ENCODE peak calls at places on chromosomes 11 and 22, in five cellular contexts. K is mesendoderm; B is tibial artery; V is neural progenitor cell; A is CD8-positive, alpha-beta memory T cell. Y is an unnamed sample.

GRCh38 chr11:123702137-123702536 is 39.3 kb downstream of the ZNF202 start:
- DNase-seq in K (no peak), B (no peak), V (no peak), A (no peak), Y (no peak)

GRCh38 chr11:77590194-77590591 is 440 bp downstream of the AQP11 start:
- DNase-seq in K (peak), B (peak), V (peak), A (no peak), Y (no peak)

GRCh38 chr11:78234006-78234405 is 45.3 kb downstream of the USP35 start:
- DNase-seq in K (peak), B (no peak), V (no peak), A (no peak), Y (no peak)

GRCh38 chr11:48170840-48171233 is 45.8 kb upstream of the OR4B1 start:
- DNase-seq in K (no peak), B (no peak), V (no peak), A (no peak), Y (no peak)

GRCh38 chr11:120331301-120331966 is 4.8 kb upstream of the ARHGEF12 start:
- DNase-seq in K (no peak), B (no peak), V (no peak), A (no peak), Y (no peak)

GRCh38 chr22:25741692-25742626 is at the start of gene MYO18B:
- DNase-seq in K (peak), B (peak), V (no peak), A (no peak), Y (no peak)

GRCh38 chr11:20070459-20070858 is 89.8 kb downstream of the DBX1 start:
- DNase-seq in K (no peak), B (no peak), V (no peak), A (no peak), Y (no peak)

GRCh38 chr22:49621601-49622210 is 206.0 kb downstream of the BRD1 start:
- DNase-seq in K (no peak), B (peak), V (no peak), A (peak), Y (no peak)

GRCh38 chr11:42237701-42238235 is 778.3 kb upstream of the LRRC4C start:
- DNase-seq in K (no peak), B (no peak), V (no peak), A (no peak), Y (no peak)

GRCh38 chr11:16911658-16912057 is 102.6 kb downstream of the PLEKHA7 start:
- DNase-seq in K (no peak), B (no peak), V (no peak), A (no peak), Y (no peak)

GRCh38 chr22:39999144-39999757 is 4.5 kb downstream of the FAM83F start:
- DNase-seq in K (peak), B (no peak), V (peak), A (no peak), Y (no peak)

GRCh38 chr22:40238425-40239344 is 61.0 kb downstream of the TNRC6B start:
- DNase-seq in K (no peak), B (peak), V (no peak), A (no peak), Y (no peak)

GRCh38 chr11:72681226-72682153 is 7.3 kb upstream of the PDE2A start:
- DNase-seq in K (peak), B (no peak), V (no peak), A (no peak), Y (no peak)

GRCh38 chr11:125481531-125481930 is 14.5 kb downstream of the FEZ1 start:
- DNase-seq in K (no peak), B (no peak), V (peak), A (no peak), Y (peak)

GRCh38 chr11:2775083-2775625 is 75.4 kb upstream of the KCNQ1OT1 start:
- DNase-seq in K (no peak), B (peak), V (no peak), A (peak), Y (no peak)

GRCh38 chr11:130121430-130121978 is 38.1 kb upstream of the ST14 start:
- DNase-seq in K (no peak), B (no peak), V (no peak), A (no peak), Y (no peak)

GRCh38 chr11:134751825-134752224 is 339.8 kb upstream of the B3GAT1 start:
- DNase-seq in K (no peak), B (no peak), V (no peak), A (no peak), Y (no peak)

GRCh38 chr11:111347723-111348115 is 31.4 kb downstream of the POU2AF1 start:
- DNase-seq in K (no peak), B (no peak), V (no peak), A (no peak), Y (no peak)

GRCh38 chr11:76768091-76769047 is 14.8 kb upstream of the TSKU start:
- DNase-seq in K (peak), B (no peak), V (no peak), A (no peak), Y (no peak)

GRCh38 chr22:41512421-41513194 is 31.7 kb downstream of the POLR3H start:
- DNase-seq in K (peak), B (peak), V (peak), A (no peak), Y (no peak)

GRCh38 chr11:2748061-2748813 is 48.4 kb upstream of the KCNQ1OT1 start:
- DNase-seq in K (no peak), B (peak), V (no peak), A (peak), Y (no peak)

GRCh38 chr11:35303596-35304392 is 115.6 kb downstream of the SLC1A2 start:
- DNase-seq in K (no peak), B (peak), V (no peak), A (no peak), Y (peak)

GRCh38 chr11:132234878-132235277 is 864.5 kb downstream of the NTM start:
- DNase-seq in K (no peak), B (no peak), V (no peak), A (no peak), Y (no peak)

GRCh38 chr22:25645266-25645665 is 80.8 kb downstream of the GRK3 start:
- DNase-seq in K (no peak), B (no peak), V (no peak), A (no peak), Y (no peak)

GRCh38 chr11:35146074-35146521 is 7.1 kb downstream of the CD44 start:
- DNase-seq in K (no peak), B (no peak), V (no peak), A (peak), Y (no peak)

GRCh38 chr22:39176673-39177455 is 24.4 kb upstream of the CBX7 start:
- DNase-seq in K (no peak), B (peak), V (no peak), A (no peak), Y (no peak)

GRCh38 chr11:18235935-18236334 is 667 bp downstream of the SAA4 start:
- DNase-seq in K (no peak), B (no peak), V (no peak), A (no peak), Y (no peak)

GRCh38 chr11:18566406-18566805 is 22.1 kb downstream of the UEVLD start:
- DNase-seq in K (no peak), B (no peak), V (no peak), A (no peak), Y (no peak)

GRCh38 chr11:129639300-129639699 is 176.3 kb upstream of the TMEM45B start:
- DNase-seq in K (no peak), B (no peak), V (no peak), A (no peak), Y (no peak)

GRCh38 chr11:3837793-3838192 is 3.0 kb downstream of the RHOG start:
- DNase-seq in K (no peak), B (peak), V (no peak), A (no peak), Y (peak)

GRCh38 chr11:20015529-20016427 is 144.5 kb downstream of the DBX1 start:
- DNase-seq in K (no peak), B (no peak), V (no peak), A (no peak), Y (no peak)

GRCh38 chr22:23114721-23115020 is 27.1 kb downstream of the RSPH14 start:
- DNase-seq in K (no peak), B (no peak), V (no peak), A (no peak), Y (no peak)
- H3K27ac ChIP-seq in K (no peak), B (no peak), V (no peak), A (no peak), Y (peak)

DNA sequence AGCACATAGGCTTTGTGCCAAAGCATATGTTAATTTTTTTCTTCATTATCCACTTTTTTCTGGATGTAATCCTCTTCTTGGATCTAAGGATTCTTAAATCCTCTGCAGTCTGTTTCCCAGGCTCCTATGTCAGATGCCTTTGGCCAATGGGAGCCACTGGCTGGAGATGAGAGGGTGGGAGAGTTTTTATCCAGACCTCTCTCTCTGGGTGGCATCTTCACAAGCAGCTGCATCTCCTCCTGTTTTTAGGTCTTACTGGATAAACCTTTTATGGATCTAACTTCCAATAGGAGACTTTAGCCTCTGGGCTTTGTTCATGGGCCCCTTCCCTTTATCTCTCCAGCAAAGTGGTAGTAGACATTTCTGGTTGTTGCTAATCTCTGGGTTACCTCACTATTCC is 22.4 kb upstream of the MPPED2 start:
- DNase-seq in K (peak), B (no peak), V (peak), A (no peak), Y (no peak)
- H3K27ac ChIP-seq in K (no peak), B (no peak), V (no peak), A (no peak), Y (no peak)

DNA sequence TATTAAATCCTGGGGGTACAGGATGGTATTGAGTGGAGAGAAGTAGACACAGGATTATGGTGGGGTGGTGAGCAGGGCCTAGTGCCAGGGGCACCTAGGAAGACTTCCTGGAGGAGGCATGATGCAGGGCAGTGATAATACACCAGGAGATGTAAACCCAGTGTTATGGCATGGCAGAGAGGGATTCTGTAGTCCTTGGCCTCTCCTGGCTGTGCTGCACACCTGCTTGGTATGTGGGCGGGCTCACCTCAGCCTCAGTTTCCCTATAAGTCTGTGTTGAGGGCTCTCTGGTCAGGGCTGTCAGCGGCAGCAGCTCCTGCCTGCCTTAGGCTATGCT is 2.2 kb downstream of the PDXP start:
- DNase-seq in K (no peak), B (no peak), V (no peak), A (no peak), Y (no peak)
- H3K27ac ChIP-seq in K (no peak), B (no peak), V (no peak), A (peak), Y (peak)

GRCh38 chr11:116457336-116458007 is 315.3 kb downstream of the BUD13 start:
- DNase-seq in K (peak), B (no peak), V (peak), A (no peak), Y (no peak)
- H3K27ac ChIP-seq in K (peak), B (no peak), V (peak), A (no peak), Y (no peak)

DNA sequence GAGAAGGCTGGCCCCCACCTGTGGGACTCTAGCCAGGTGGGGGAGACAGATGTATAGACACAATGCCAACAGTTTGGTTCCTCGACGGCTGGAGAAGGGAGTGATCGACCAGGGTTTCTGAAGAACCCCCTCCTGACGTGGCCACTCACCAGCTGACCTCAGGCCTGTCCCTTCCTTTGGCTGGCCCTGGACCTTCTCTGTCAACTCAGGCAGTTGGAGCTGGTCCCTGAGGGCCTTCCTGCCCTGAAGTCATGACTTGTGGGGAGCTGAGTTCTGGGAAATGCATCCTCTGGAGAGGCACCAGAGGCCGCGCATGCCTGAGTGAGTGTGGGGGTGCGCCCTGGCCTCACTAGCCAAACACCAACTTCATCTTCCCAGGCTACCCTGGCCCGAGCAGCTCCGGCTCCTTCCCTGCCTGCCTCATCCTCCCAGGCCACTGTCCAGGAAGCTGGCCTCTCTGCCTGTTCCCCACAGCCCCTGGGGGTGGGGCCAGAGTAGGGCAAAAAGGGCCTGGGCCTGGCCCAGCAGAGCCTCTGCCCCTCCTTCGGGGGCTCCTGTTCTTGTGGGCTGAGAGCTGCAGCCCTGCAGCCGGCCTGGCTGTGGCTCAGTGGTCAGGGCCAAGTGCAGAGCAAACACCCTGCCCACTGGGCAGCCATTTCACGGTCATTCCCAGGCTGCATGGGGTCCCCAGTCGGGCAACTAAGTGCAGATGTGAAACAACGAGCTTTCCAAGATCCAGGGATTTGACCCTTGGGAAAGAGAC is 23.6 kb downstream of the TXN2 start:
- DNase-seq in K (no peak), B (peak), V (no peak), A (no peak), Y (no peak)
- H3K27ac ChIP-seq in K (no peak), B (peak), V (no peak), A (no peak), Y (no peak)

Y was measured in substantia nigra.